ENCODE peak calls at places on chromosomes 4 and X, in seven cellular contexts. Y is activated T-helper 1 cell treated with Interleukin-2 at 50 U/mL for 16 hours, K is left lung, H is lung, Q is left lobe of liver, I is MM.1S, B is cardiac muscle cell. N is an unnamed sample.

GRCh38 chr4:169234137-169234855 is 36.5 kb downstream of the SH3RF1 start:
- DNase-seq in Y (no peak), K (no peak), H (no peak), Q (no peak), I (no peak), B (no peak), N (no peak)

GRCh38 chr4:5730993-5731975 is 20.3 kb downstream of the EVC start:
- DNase-seq in Y (no peak), K (no peak), H (no peak), Q (peak), I (no peak), B (no peak), N (no peak)

GRCh38 chr4:2961411-2962098 is 1.7 kb downstream of the NOP14 start:
- DNase-seq in Y (no peak), K (no peak), H (no peak), Q (no peak), I (no peak), B (no peak), N (no peak)

GRCh38 chr4:85092536-85092935 is 126.0 kb upstream of the WDFY3 start:
- DNase-seq in Y (no peak), K (no peak), H (no peak), Q (no peak), I (no peak), B (no peak), N (no peak)

GRCh38 chr4:84952004-84952403 is 14.5 kb downstream of the WDFY3 start:
- DNase-seq in Y (no peak), K (no peak), H (no peak), Q (no peak), I (no peak), B (no peak), N (no peak)

GRCh38 chr4:184473515-184474260 is 662 bp downstream of the IRF2 start:
- DNase-seq in Y (peak), K (peak), H (peak), Q (peak), I (peak), B (peak), N (peak)

GRCh38 chr4:82748176-82748575 is 50.4 kb downstream of the SCD5 start:
- DNase-seq in Y (no peak), K (no peak), H (no peak), Q (no peak), I (no peak), B (no peak), N (peak)

GRCh38 chr4:140156529-140157171 is 2.7 kb upstream of the MAML3 start:
- DNase-seq in Y (no peak), K (no peak), H (no peak), Q (no peak), I (peak), B (no peak), N (no peak)

GRCh38 chr4:38084984-38085383 is 124.8 kb downstream of the PTTG2 start:
- DNase-seq in Y (no peak), K (no peak), H (no peak), Q (no peak), I (no peak), B (no peak), N (no peak)

GRCh38 chr4:83043801-83044407 is 8.9 kb downstream of the COPS4 start:
- DNase-seq in Y (no peak), K (no peak), H (no peak), Q (no peak), I (no peak), B (no peak), N (no peak)

GRCh38 chrX:149837167-149837566 is 43.8 kb upstream of the MAGEA8 start:
- DNase-seq in Y (no peak), K (no peak), H (no peak), Q (no peak), I (no peak), B (no peak), N (no peak)

GRCh38 chr4:152278505-152279301 is 257.2 kb downstream of the FBXW7 start:
- DNase-seq in Y (no peak), K (peak), H (peak), Q (no peak), I (no peak), B (no peak), N (no peak)

GRCh38 chr4:38385286-38386010 is 278.6 kb upstream of the KLF3 start:
- DNase-seq in Y (no peak), K (no peak), H (no peak), Q (peak), I (no peak), B (no peak), N (no peak)

GRCh38 chr4:133316874-133317273 is 167.8 kb downstream of the PCDH10 start:
- DNase-seq in Y (no peak), K (no peak), H (no peak), Q (no peak), I (no peak), B (no peak), N (no peak)

GRCh38 chrX:138986235-138986634 is 274.7 kb upstream of the FGF13 start:
- DNase-seq in Y (no peak), K (no peak), H (no peak), Q (no peak), I (no peak), B (no peak), N (no peak)

GRCh38 chrX:21004835-21005234 is 369.4 kb upstream of the CNKSR2 start:
- DNase-seq in Y (no peak), K (no peak), H (no peak), Q (no peak), I (no peak), B (no peak), N (no peak)

GRCh38 chr4:5691491-5692132 is 16.7 kb downstream of the EVC2 start:
- DNase-seq in Y (no peak), K (no peak), H (no peak), Q (no peak), I (no peak), B (no peak), N (no peak)

GRCh38 chr4:153362184-153362583 is 17.7 kb downstream of the MND1 start:
- DNase-seq in Y (no peak), K (no peak), H (no peak), Q (no peak), I (no peak), B (peak), N (no peak)

GRCh38 chr4:93827272-93827947 is 1.1 kb upstream of the ATOH1 start:
- DNase-seq in Y (no peak), K (no peak), H (no peak), Q (no peak), I (no peak), B (peak), N (no peak)

GRCh38 chrX:10531927-10532326 is 88.5 kb downstream of the MID1 start:
- DNase-seq in Y (no peak), K (no peak), H (no peak), Q (no peak), I (no peak), B (no peak), N (no peak)

GRCh38 chr4:68385267-68385666 is 35.4 kb upstream of the YTHDC1 start:
- DNase-seq in Y (no peak), K (no peak), H (no peak), Q (no peak), I (no peak), B (no peak), N (no peak)

GRCh38 chrX:154402622-154403127 is 4.5 kb downstream of the RPL10 start:
- DNase-seq in Y (no peak), K (no peak), H (no peak), Q (no peak), I (no peak), B (no peak), N (no peak)

GRCh38 chr4:6294705-6295421 is 25.2 kb downstream of the WFS1 start:
- DNase-seq in Y (no peak), K (no peak), H (no peak), Q (no peak), I (no peak), B (no peak), N (no peak)

GRCh38 chr4:85697864-85698263 is 222.9 kb downstream of the ARHGAP24 start:
- DNase-seq in Y (no peak), K (no peak), H (no peak), Q (no peak), I (no peak), B (no peak), N (no peak)

GRCh38 chr4:186033027-186033426 is 35.9 kb upstream of the TLR3 start:
- DNase-seq in Y (no peak), K (no peak), H (no peak), Q (no peak), I (no peak), B (no peak), N (no peak)

GRCh38 chr4:25837107-25837506 is 25.7 kb downstream of the SEL1L3 start:
- DNase-seq in Y (no peak), K (no peak), H (no peak), Q (no peak), I (no peak), B (no peak), N (no peak)

GRCh38 chr4:84167579-84167978 is 331.5 kb downstream of the NKX6-1 start:
- DNase-seq in Y (no peak), K (no peak), H (no peak), Q (no peak), I (no peak), B (peak), N (no peak)

GRCh38 chr4:149709640-149710039 is 106.0 kb downstream of the IQCM start:
- DNase-seq in Y (no peak), K (no peak), H (no peak), Q (no peak), I (no peak), B (no peak), N (no peak)

GRCh38 chr4:20464381-20464780 is 212.7 kb downstream of the SLIT2 start:
- DNase-seq in Y (no peak), K (no peak), H (no peak), Q (no peak), I (no peak), B (no peak), N (no peak)

GRCh38 chrX:75276666-75277065 is 2.8 kb downstream of the UPRT start:
- DNase-seq in Y (no peak), K (no peak), H (no peak), Q (no peak), I (no peak), B (no peak), N (no peak)

GRCh38 chr4:144591401-144591800 is 54.6 kb upstream of the HHIP start:
- DNase-seq in Y (no peak), K (peak), H (peak), Q (no peak), I (no peak), B (peak), N (no peak)

GRCh38 chrX:9071031-9071650 is 37.2 kb upstream of the FAM9B start:
- DNase-seq in Y (no peak), K (no peak), H (no peak), Q (no peak), I (no peak), B (no peak), N (no peak)